ENCODE peak calls at places on chromosomes 12 and 14, in six cellular contexts. E is epithelial cell of proximal tubule; Q is dorsolateral prefrontal cortex; X is activated naive CD8-positive, alpha-beta T cell treated with anti-CD3 and anti-CD28 coated beads, Interleukin-2, amount 50 U/mL, for 24 hours; U is left colon; G is H7. C is an unnamed sample.

GRCh38 chr12:122355702-122356101 is 66.8 kb downstream of the CLIP1 start:
- DNase-seq in E (no peak), Q (no peak), X (no peak), U (no peak), G (no peak), C (no peak)

GRCh38 chr14:75578786-75579781 is 664 bp downstream of the FLVCR2 start:
- DNase-seq in E (no peak), Q (peak; percentile 34), X (no peak), U (peak; percentile 76), G (peak; percentile 74), C (no peak)

GRCh38 chr14:81351205-81351604 is 48.9 kb downstream of the STON2 start:
- DNase-seq in E (no peak), Q (no peak), X (no peak), U (no peak), G (no peak), C (no peak)

GRCh38 chr12:65786041-65786440 is 38.2 kb upstream of the HMGA2 start:
- DNase-seq in E (no peak), Q (no peak), X (no peak), U (no peak), G (no peak), C (no peak)

GRCh38 chr14:102028733-102029132 is 58.1 kb downstream of the HSP90AA1 start:
- DNase-seq in E (no peak), Q (no peak), X (no peak), U (peak; percentile 68), G (no peak), C (no peak)

GRCh38 chr12:113936460-113936859 is 29.7 kb downstream of the RBM19 start:
- DNase-seq in E (no peak), Q (no peak), X (no peak), U (no peak), G (no peak), C (no peak)

GRCh38 chr12:78540621-78541336 is 323.8 kb upstream of the SYT1 start:
- DNase-seq in E (no peak), Q (no peak), X (no peak), U (no peak), G (no peak), C (no peak)

GRCh38 chr14:60206837-60207533 is 41.8 kb upstream of the DHRS7 start:
- DNase-seq in E (no peak), Q (no peak), X (no peak), U (no peak), G (no peak), C (no peak)

GRCh38 chr14:24952851-24953666 is 96.9 kb downstream of the STXBP6 start:
- DNase-seq in E (no peak), Q (peak; percentile 50), X (no peak), U (no peak), G (no peak), C (no peak)

GRCh38 chr12:106841471-106842302 is 67.2 kb downstream of the RIC8B start:
- DNase-seq in E (peak; percentile 9), Q (no peak), X (peak; percentile 9), U (no peak), G (peak; percentile 45), C (no peak)

GRCh38 chr12:66741919-66742318 is 63.0 kb upstream of the GRIP1 start:
- DNase-seq in E (no peak), Q (no peak), X (no peak), U (no peak), G (no peak), C (no peak)

GRCh38 chr12:82655751-82656150 is 31.0 kb upstream of the TMTC2 start:
- DNase-seq in E (no peak), Q (no peak), X (no peak), U (no peak), G (no peak), C (no peak)

GRCh38 chr14:77181603-77182437 is at the start of gene TMEM63C:
- DNase-seq in E (no peak), Q (peak; percentile 77), X (peak; percentile 74), U (peak; percentile 83), G (peak; percentile 98), C (peak; percentile 76)

GRCh38 chr14:64561631-64562030 is 11.9 kb downstream of the PPP1R36 start:
- DNase-seq in E (no peak), Q (no peak), X (no peak), U (no peak), G (no peak), C (no peak)

GRCh38 chr12:119528241-119528640 is 65.3 kb upstream of the TMEM233 start:
- DNase-seq in E (no peak), Q (no peak), X (no peak), U (no peak), G (peak; percentile 41), C (no peak)

GRCh38 chr14:100132161-100132902 is 27.1 kb downstream of the DEGS2 start:
- DNase-seq in E (no peak), Q (no peak), X (no peak), U (no peak), G (no peak), C (no peak)

GRCh38 chr14:68195126-68195525 is 375.5 kb downstream of the RAD51B start:
- DNase-seq in E (no peak), Q (no peak), X (no peak), U (no peak), G (no peak), C (no peak)

GRCh38 chr14:101473795-101474562 is 87.3 kb upstream of the DIO3 start:
- DNase-seq in E (no peak), Q (peak; percentile 15), X (no peak), U (no peak), G (no peak), C (peak; percentile 2)

GRCh38 chr14:92122351-92122677 is 545 bp downstream of the CPSF2 start:
- DNase-seq in E (no peak), Q (no peak), X (peak; percentile 23), U (peak; percentile 41), G (no peak), C (no peak)

GRCh38 chr12:85369365-85370154 is 89.5 kb downstream of the ALX1 start:
- DNase-seq in E (no peak), Q (no peak), X (no peak), U (no peak), G (no peak), C (no peak)

GRCh38 chr12:6860116-6860515 is 7.2 kb upstream of the TPI1 start:
- DNase-seq in E (no peak), Q (no peak), X (no peak), U (no peak), G (no peak), C (no peak)

GRCh38 chr12:131063427-131063826 is 109.7 kb downstream of the ADGRD1 start:
- DNase-seq in E (no peak), Q (no peak), X (no peak), U (no peak), G (no peak), C (no peak)

GRCh38 chr12:47988073-47989022 is 15.9 kb downstream of the COL2A1 start:
- DNase-seq in E (no peak), Q (peak; percentile 37), X (no peak), U (no peak), G (peak; percentile 84), C (peak; percentile 26)

GRCh38 chr14:79011091-79011919 is 841.1 kb downstream of the NRXN3 start:
- DNase-seq in E (no peak), Q (no peak), X (no peak), U (no peak), G (peak; percentile 45), C (no peak)

GRCh38 chr14:90545431-90545830 is 148.6 kb downstream of the CALM1 start:
- DNase-seq in E (no peak), Q (no peak), X (no peak), U (no peak), G (no peak), C (no peak)

GRCh38 chr14:20657216-20658211 is 16.0 kb upstream of the OR6S1 start:
- DNase-seq in E (no peak), Q (no peak), X (no peak), U (no peak), G (peak; percentile 89), C (no peak)

GRCh38 chr14:77470192-77470870 is 12.4 kb downstream of the AHSA1 start:
- DNase-seq in E (no peak), Q (no peak), X (no peak), U (peak; percentile 82), G (no peak), C (no peak)

GRCh38 chr12:58502236-58502635 is 418.1 kb downstream of the LRIG3 start:
- DNase-seq in E (no peak), Q (no peak), X (no peak), U (no peak), G (no peak), C (no peak)

GRCh38 chr14:31843361-31844091 is 233.6 kb upstream of the ARHGAP5 start:
- DNase-seq in E (no peak), Q (no peak), X (no peak), U (no peak), G (no peak), C (no peak)